ENCODE peak calls at places on chromosomes 2 and 18, in four cellular contexts. One of them, this sample, is unnamed.

GRCh38 chr2:119367472-119368099 is 809 bp downstream of the DBI start:
- DNase-seq in SK-N-SH: peak; percentile 89
- DNase-seq in A549: peak; percentile 45
- DNase-seq in GM12878: no peak
- DNase-seq in this sample: peak; percentile 73

GRCh38 chr2:102703748-102704147 is 58.1 kb upstream of the TMEM182 start:
- DNase-seq in A549: peak; percentile 47
- DNase-seq in GM12878: no peak
- DNase-seq in SK-N-SH: no peak
- DNase-seq in this sample: peak; percentile 33

GRCh38 chr2:180006236-180006635 is 861 bp downstream of the CWC22 start:
- DNase-seq in SK-N-SH: peak; percentile 9
- DNase-seq in GM12878: no peak
- DNase-seq in A549: no peak
- DNase-seq in this sample: no peak

GRCh38 chr2:220365023-220365422 is 737.6 kb downstream of the SLC4A3 start:
- DNase-seq in SK-N-SH: no peak
- DNase-seq in GM12878: no peak
- DNase-seq in A549: no peak
- DNase-seq in this sample: no peak

GRCh38 chr2:174344716-174345472 is 10.1 kb downstream of the SP9 start:
- DNase-seq in A549: no peak
- DNase-seq in SK-N-SH: no peak
- DNase-seq in GM12878: no peak
- DNase-seq in this sample: peak; percentile 51

GRCh38 chr2:28544405-28544914 is 48.6 kb downstream of the PLB1 start:
- DNase-seq in A549: no peak
- DNase-seq in SK-N-SH: peak; percentile 70
- DNase-seq in GM12878: no peak
- DNase-seq in this sample: peak; percentile 92

GRCh38 chr2:47221039-47221438 is 65.9 kb upstream of the STPG4 start:
- DNase-seq in A549: no peak
- DNase-seq in SK-N-SH: no peak
- DNase-seq in GM12878: no peak
- DNase-seq in this sample: no peak

GRCh38 chr2:168884990-168885389 is 5.2 kb downstream of the SPC25 start:
- DNase-seq in GM12878: no peak
- DNase-seq in A549: no peak
- DNase-seq in SK-N-SH: no peak
- DNase-seq in this sample: no peak

GRCh38 chr2:62774555-62775366 is 69.2 kb downstream of the EHBP1 start:
- DNase-seq in SK-N-SH: peak; percentile 19
- DNase-seq in GM12878: peak; percentile 17
- DNase-seq in A549: no peak
- DNase-seq in this sample: peak; percentile 78

GRCh38 chr2:162890690-162891311 is 52.2 kb upstream of the KCNH7 start:
- DNase-seq in GM12878: peak; percentile 11
- DNase-seq in SK-N-SH: peak; percentile 28
- DNase-seq in A549: peak; percentile 7
- DNase-seq in this sample: peak; percentile 62

GRCh38 chr2:43133708-43134570 is 92.5 kb downstream of the ZFP36L2 start:
- DNase-seq in A549: no peak
- DNase-seq in GM12878: no peak
- DNase-seq in SK-N-SH: peak; percentile 48
- DNase-seq in this sample: no peak

GRCh38 chr2:219995409-219995808 is 368.0 kb downstream of the SLC4A3 start:
- DNase-seq in A549: no peak
- DNase-seq in GM12878: no peak
- DNase-seq in SK-N-SH: no peak
- DNase-seq in this sample: no peak

GRCh38 chr2:73255907-73256617 is 22.0 kb downstream of the CCT7 start:
- DNase-seq in SK-N-SH: no peak
- DNase-seq in GM12878: no peak
- DNase-seq in A549: no peak
- DNase-seq in this sample: no peak

GRCh38 chr2:151302286-151302878 is 12.9 kb upstream of the NMI start:
- DNase-seq in GM12878: no peak
- DNase-seq in A549: no peak
- DNase-seq in SK-N-SH: no peak
- DNase-seq in this sample: no peak

GRCh38 chr2:151292546-151292945 is 3.1 kb upstream of the NMI start:
- DNase-seq in GM12878: no peak
- DNase-seq in SK-N-SH: no peak
- DNase-seq in A549: no peak
- DNase-seq in this sample: no peak

GRCh38 chr2:151302879-151303278 is 13.4 kb upstream of the NMI start:
- DNase-seq in A549: no peak
- DNase-seq in SK-N-SH: no peak
- DNase-seq in GM12878: no peak
- DNase-seq in this sample: no peak

GRCh38 chr2:151299940-151300539 is 10.6 kb upstream of the NMI start:
- DNase-seq in SK-N-SH: no peak
- DNase-seq in A549: no peak
- DNase-seq in GM12878: no peak
- DNase-seq in this sample: no peak

DNA sequence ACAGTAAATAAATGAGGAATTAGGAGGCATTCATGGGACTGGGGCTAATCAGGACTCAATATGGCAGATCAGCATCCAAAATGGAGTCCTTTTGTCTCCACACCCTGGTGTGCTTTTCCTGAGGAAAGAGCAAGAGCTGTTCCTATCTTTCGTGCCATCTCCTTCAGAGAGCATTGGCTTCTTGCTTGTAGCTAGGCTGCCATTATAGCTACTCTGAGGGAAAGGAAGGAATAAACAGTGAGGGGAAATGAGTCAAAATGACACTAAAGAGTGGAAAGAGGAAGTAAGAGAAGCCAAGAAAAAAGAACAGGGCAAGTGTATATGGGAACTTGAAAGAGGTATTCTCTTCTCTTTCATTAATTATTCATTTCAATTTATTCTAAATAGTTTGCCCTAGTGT is 8.4 kb upstream of the NMI start:
- DNase-seq in A549: no peak
- DNase-seq in GM12878: peak; percentile 32
- DNase-seq in SK-N-SH: no peak
- DNase-seq in this sample: no peak
- TF ChIP-seq PBX3 in A549: no peak
- TF ChIP-seq PBX3 in GM12878: no peak
- TF ChIP-seq PBX3 in SK-N-SH: no peak
- TF ChIP-seq PBX3 in this sample: no peak

GRCh38 chr2:19982268-19982667 is 7.6 kb downstream of the WDR35 start:
- DNase-seq in A549: no peak
- DNase-seq in SK-N-SH: no peak
- DNase-seq in GM12878: no peak
- DNase-seq in this sample: peak; percentile 12
- TF ChIP-seq PBX3 in A549: no peak
- TF ChIP-seq PBX3 in SK-N-SH: no peak
- TF ChIP-seq PBX3 in GM12878: no peak
- TF ChIP-seq PBX3 in this sample: no peak

GRCh38 chr2:197576631-197577030 is 60.8 kb downstream of the MOB4 start:
- DNase-seq in SK-N-SH: no peak
- DNase-seq in A549: peak; percentile 24
- DNase-seq in GM12878: no peak
- DNase-seq in this sample: peak; percentile 18
- TF ChIP-seq PBX3 in SK-N-SH: no peak
- TF ChIP-seq PBX3 in A549: no peak
- TF ChIP-seq PBX3 in GM12878: no peak
- TF ChIP-seq PBX3 in this sample: no peak

GRCh38 chr18:62066121-62066818 is 120.6 kb downstream of the PIGN start:
- DNase-seq in A549: no peak
- DNase-seq in SK-N-SH: no peak
- DNase-seq in GM12878: no peak
- DNase-seq in this sample: peak; percentile 67

GRCh38 chr18:62064361-62064760 is 122.5 kb downstream of the PIGN start:
- DNase-seq in A549: no peak
- DNase-seq in SK-N-SH: no peak
- DNase-seq in GM12878: no peak
- DNase-seq in this sample: no peak

GRCh38 chr18:62060820-62061219 is 126.0 kb downstream of the PIGN start:
- DNase-seq in SK-N-SH: no peak
- DNase-seq in GM12878: no peak
- DNase-seq in A549: no peak
- DNase-seq in this sample: no peak

DNA sequence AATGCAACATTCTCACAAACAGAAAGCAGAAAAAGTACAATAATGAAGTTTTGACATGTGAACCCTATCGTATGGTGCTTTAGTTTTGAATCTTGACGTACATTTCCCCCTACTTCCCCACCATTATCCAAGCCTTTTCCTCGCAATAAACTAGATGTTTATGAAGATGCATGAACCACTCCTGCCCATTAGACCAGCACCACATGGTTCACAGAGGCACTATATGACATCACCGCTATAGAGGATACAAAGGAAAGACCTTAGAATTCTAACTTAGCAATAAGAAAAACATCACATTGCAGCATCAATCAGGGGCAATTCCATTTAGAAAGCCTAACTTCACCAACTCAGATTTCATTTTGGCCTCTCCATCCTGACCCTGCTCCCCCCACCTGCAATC is 125.0 kb downstream of the PIGN start:
- DNase-seq in SK-N-SH: no peak
- DNase-seq in A549: no peak
- DNase-seq in GM12878: no peak
- DNase-seq in this sample: no peak
- TF ChIP-seq PBX3 in SK-N-SH: no peak
- TF ChIP-seq PBX3 in A549: no peak
- TF ChIP-seq PBX3 in GM12878: no peak
- TF ChIP-seq PBX3 in this sample: no peak